ENCODE peak calls at places on chromosomes 3 and 15, in seven cellular contexts. One of them, this sample, is unnamed.

GRCh38 chr15:69523010-69524001 is 70.7 kb downstream of the RPLP1 start:
- DNase-seq in ovary: peak; percentile 72
- DNase-seq in MM.1S: peak; percentile 56
- DNase-seq in cardiac muscle cell: peak; percentile 84
- DNase-seq in psoas muscle: peak; percentile 72
- DNase-seq in lower lobe of right lung: peak; percentile 80
- DNase-seq in neural progenitor cell: peak; percentile 91
- DNase-seq in this sample: peak; percentile 55

GRCh38 chr3:44685128-44685800 is 27.2 kb upstream of the ZNF502 start:
- DNase-seq in ovary: peak; percentile 68
- DNase-seq in MM.1S: peak; percentile 92
- DNase-seq in cardiac muscle cell: peak; percentile 87
- DNase-seq in psoas muscle: peak; percentile 75
- DNase-seq in lower lobe of right lung: peak; percentile 86
- DNase-seq in neural progenitor cell: peak; percentile 75
- DNase-seq in this sample: peak; percentile 39

GRCh38 chr3:13069495-13069894 is 3.7 kb downstream of the IQSEC1 start:
- DNase-seq in ovary: no peak
- DNase-seq in MM.1S: peak; percentile 51
- DNase-seq in cardiac muscle cell: no peak
- DNase-seq in psoas muscle: no peak
- DNase-seq in lower lobe of right lung: no peak
- DNase-seq in neural progenitor cell: no peak
- DNase-seq in this sample: peak; percentile 53

GRCh38 chr3:134651347-134652041 is 672 bp upstream of the KY start:
- DNase-seq in ovary: peak; percentile 35
- DNase-seq in MM.1S: peak; percentile 57
- DNase-seq in cardiac muscle cell: peak; percentile 84
- DNase-seq in psoas muscle: peak; percentile 55
- DNase-seq in lower lobe of right lung: no peak
- DNase-seq in neural progenitor cell: peak; percentile 31
- DNase-seq in this sample: no peak

GRCh38 chr3:44238889-44239288 is 2.8 kb upstream of the TOPAZ1 start:
- DNase-seq in ovary: no peak
- DNase-seq in MM.1S: no peak
- DNase-seq in cardiac muscle cell: no peak
- DNase-seq in psoas muscle: no peak
- DNase-seq in lower lobe of right lung: no peak
- DNase-seq in neural progenitor cell: no peak
- DNase-seq in this sample: no peak

GRCh38 chr3:181805703-181806102 is 94.0 kb downstream of the SOX2 start:
- DNase-seq in ovary: no peak
- DNase-seq in MM.1S: no peak
- DNase-seq in cardiac muscle cell: no peak
- DNase-seq in psoas muscle: no peak
- DNase-seq in lower lobe of right lung: no peak
- DNase-seq in neural progenitor cell: no peak
- DNase-seq in this sample: no peak

GRCh38 chr15:95975212-95975611 is 355.3 kb upstream of the NR2F2 start:
- DNase-seq in ovary: no peak
- DNase-seq in MM.1S: peak; percentile 13
- DNase-seq in cardiac muscle cell: no peak
- DNase-seq in psoas muscle: no peak
- DNase-seq in lower lobe of right lung: no peak
- DNase-seq in neural progenitor cell: no peak
- DNase-seq in this sample: no peak

GRCh38 chr3:147120029-147120428 is 286.3 kb downstream of the ZIC4 start:
- DNase-seq in ovary: no peak
- DNase-seq in MM.1S: peak; percentile 33
- DNase-seq in cardiac muscle cell: peak; percentile 3
- DNase-seq in psoas muscle: no peak
- DNase-seq in lower lobe of right lung: no peak
- DNase-seq in neural progenitor cell: no peak
- DNase-seq in this sample: no peak

GRCh38 chr15:85557385-85557784 is 177.0 kb downstream of the AKAP13 start:
- DNase-seq in ovary: no peak
- DNase-seq in MM.1S: no peak
- DNase-seq in cardiac muscle cell: no peak
- DNase-seq in psoas muscle: no peak
- DNase-seq in lower lobe of right lung: no peak
- DNase-seq in neural progenitor cell: no peak
- DNase-seq in this sample: no peak

GRCh38 chr15:85551221-85551832 is 170.9 kb downstream of the AKAP13 start:
- DNase-seq in ovary: no peak
- DNase-seq in MM.1S: no peak
- DNase-seq in cardiac muscle cell: no peak
- DNase-seq in psoas muscle: no peak
- DNase-seq in lower lobe of right lung: no peak
- DNase-seq in neural progenitor cell: no peak
- DNase-seq in this sample: no peak

GRCh38 chr15:85556618-85556895 is 176.2 kb downstream of the AKAP13 start:
- DNase-seq in ovary: no peak
- DNase-seq in MM.1S: no peak
- DNase-seq in cardiac muscle cell: no peak
- DNase-seq in psoas muscle: no peak
- DNase-seq in lower lobe of right lung: peak; percentile 40
- DNase-seq in neural progenitor cell: no peak
- DNase-seq in this sample: no peak

GRCh38 chr15:85555875-85556617 is 175.6 kb downstream of the AKAP13 start:
- DNase-seq in ovary: no peak
- DNase-seq in MM.1S: peak; percentile 11
- DNase-seq in cardiac muscle cell: no peak
- DNase-seq in psoas muscle: no peak
- DNase-seq in lower lobe of right lung: no peak
- DNase-seq in neural progenitor cell: no peak
- DNase-seq in this sample: no peak

DNA sequence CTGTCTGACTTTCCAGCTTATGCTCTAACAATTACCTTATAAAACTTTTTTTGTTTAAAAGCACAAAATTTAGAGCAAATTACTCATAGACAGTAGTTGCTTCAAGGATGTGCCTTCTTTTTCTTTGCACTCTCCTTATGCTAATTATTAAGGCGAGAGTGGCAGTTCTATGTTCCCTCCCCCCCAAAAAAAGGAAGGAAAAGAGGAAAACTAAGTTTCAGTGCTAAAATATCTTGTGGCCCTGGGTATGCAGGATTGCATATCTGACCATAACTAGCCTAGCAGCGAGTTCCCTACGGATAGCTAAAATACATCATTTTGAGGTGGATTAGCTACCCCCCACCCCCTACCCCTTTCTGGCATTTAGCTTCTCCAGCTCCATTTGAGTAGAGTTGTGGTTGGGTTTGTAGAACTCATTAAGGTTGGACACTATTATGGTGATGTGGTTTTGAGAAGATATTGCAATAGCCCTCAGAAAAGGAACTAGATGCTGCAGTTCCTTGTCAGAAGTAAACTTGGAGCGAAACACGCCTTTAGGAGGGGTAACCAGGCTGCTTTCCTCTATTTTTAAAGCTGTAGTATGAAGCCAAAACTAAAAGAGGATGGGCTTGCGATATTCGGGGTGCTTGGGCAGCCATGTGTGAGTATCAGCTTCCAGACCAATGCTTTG is 174.6 kb downstream of the AKAP13 start:
- DNase-seq in ovary: no peak
- DNase-seq in MM.1S: no peak
- DNase-seq in cardiac muscle cell: no peak
- DNase-seq in psoas muscle: no peak
- DNase-seq in lower lobe of right lung: no peak
- DNase-seq in neural progenitor cell: no peak
- DNase-seq in this sample: no peak
- TF ChIP-seq CTCF in ovary: no peak
- TF ChIP-seq CTCF in MM.1S: no peak
- TF ChIP-seq CTCF in cardiac muscle cell: no peak
- TF ChIP-seq CTCF in psoas muscle: no peak
- TF ChIP-seq CTCF in lower lobe of right lung: no peak
- TF ChIP-seq CTCF in neural progenitor cell: no peak
- TF ChIP-seq CTCF in this sample: no peak

GRCh38 chr15:45163508-45163856 is 24.3 kb downstream of the SHF start:
- DNase-seq in ovary: no peak
- DNase-seq in MM.1S: no peak
- DNase-seq in cardiac muscle cell: no peak
- DNase-seq in psoas muscle: no peak
- DNase-seq in lower lobe of right lung: no peak
- DNase-seq in neural progenitor cell: no peak
- DNase-seq in this sample: no peak

GRCh38 chr15:45161666-45162065 is 26.1 kb downstream of the SHF start:
- DNase-seq in ovary: no peak
- DNase-seq in MM.1S: no peak
- DNase-seq in cardiac muscle cell: no peak
- DNase-seq in psoas muscle: no peak
- DNase-seq in lower lobe of right lung: no peak
- DNase-seq in neural progenitor cell: no peak
- DNase-seq in this sample: no peak

GRCh38 chr15:45164914-45165313 is 22.9 kb downstream of the SHF start:
- DNase-seq in ovary: no peak
- DNase-seq in MM.1S: no peak
- DNase-seq in cardiac muscle cell: no peak
- DNase-seq in psoas muscle: no peak
- DNase-seq in lower lobe of right lung: no peak
- DNase-seq in neural progenitor cell: no peak
- DNase-seq in this sample: no peak

GRCh38 chr15:45165536-45165935 is 22.2 kb downstream of the SHF start:
- DNase-seq in ovary: no peak
- DNase-seq in MM.1S: no peak
- DNase-seq in cardiac muscle cell: no peak
- DNase-seq in psoas muscle: no peak
- DNase-seq in lower lobe of right lung: no peak
- DNase-seq in neural progenitor cell: no peak
- DNase-seq in this sample: no peak

DNA sequence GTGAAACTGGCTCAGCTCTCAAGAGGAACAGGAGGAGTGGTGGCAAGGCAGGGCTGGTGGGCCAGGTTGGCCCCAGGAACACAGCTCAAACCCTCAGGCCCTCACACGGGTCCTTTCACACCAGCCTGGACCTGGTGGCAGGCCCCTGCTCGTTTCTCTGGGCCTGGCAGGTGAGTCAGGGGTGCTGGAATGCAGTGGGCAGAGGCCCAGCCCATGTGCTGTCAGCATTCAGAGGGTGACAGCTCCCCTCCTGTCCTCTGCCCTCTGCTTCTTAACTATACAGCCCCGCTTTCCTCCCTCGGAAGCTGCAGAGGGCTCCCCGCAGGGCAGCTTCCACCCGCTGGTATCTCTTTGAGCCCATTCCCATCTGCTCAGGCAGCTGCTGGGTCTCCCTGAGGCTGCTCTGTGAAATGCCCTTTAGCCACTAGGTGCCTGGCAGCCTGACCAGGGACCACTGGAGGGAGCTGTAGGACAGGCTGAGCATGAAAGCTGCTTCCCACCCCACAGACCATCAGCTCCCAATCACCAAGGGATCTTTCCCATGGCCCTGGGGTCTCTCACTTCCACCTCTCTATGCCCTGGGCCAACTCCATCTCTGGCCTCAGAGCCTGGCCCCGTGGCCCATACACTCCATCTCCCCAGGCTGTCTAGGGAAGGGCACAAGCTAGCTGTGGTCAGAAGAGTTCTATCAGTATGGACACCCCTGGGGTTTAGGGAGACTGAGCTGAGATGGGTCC is 24.8 kb downstream of the SHF start:
- DNase-seq in ovary: peak; percentile 71
- DNase-seq in MM.1S: peak; percentile 76
- DNase-seq in cardiac muscle cell: peak; percentile 85
- DNase-seq in psoas muscle: peak; percentile 76
- DNase-seq in lower lobe of right lung: peak; percentile 77
- DNase-seq in neural progenitor cell: peak; percentile 87
- DNase-seq in this sample: peak; percentile 39
- H3K27ac ChIP-seq in ovary: no peak overlapping the region
- H3K27ac ChIP-seq in MM.1S: no peak overlapping the region
- H3K27ac ChIP-seq in cardiac muscle cell: no peak overlapping the region
- H3K27ac ChIP-seq in psoas muscle: no peak overlapping the region
- H3K27ac ChIP-seq in lower lobe of right lung: peak overlapping the region; percentile 63
- H3K27ac ChIP-seq in neural progenitor cell: no peak overlapping the region
- H3K27ac ChIP-seq in this sample: no peak overlapping the region

GRCh38 chr15:58538901-58539300 is 107.1 kb downstream of the LIPC start:
- DNase-seq in ovary: no peak
- DNase-seq in MM.1S: no peak
- DNase-seq in cardiac muscle cell: no peak
- DNase-seq in psoas muscle: no peak
- DNase-seq in lower lobe of right lung: no peak
- DNase-seq in neural progenitor cell: no peak
- DNase-seq in this sample: no peak

GRCh38 chr15:58536414-58536813 is 104.6 kb downstream of the LIPC start:
- DNase-seq in ovary: no peak
- DNase-seq in MM.1S: no peak
- DNase-seq in cardiac muscle cell: no peak
- DNase-seq in psoas muscle: no peak
- DNase-seq in lower lobe of right lung: no peak
- DNase-seq in neural progenitor cell: no peak
- DNase-seq in this sample: no peak

GRCh38 chr15:58537033-58537432 is 105.2 kb downstream of the LIPC start:
- DNase-seq in ovary: no peak
- DNase-seq in MM.1S: no peak
- DNase-seq in cardiac muscle cell: no peak
- DNase-seq in psoas muscle: no peak
- DNase-seq in lower lobe of right lung: no peak
- DNase-seq in neural progenitor cell: no peak
- DNase-seq in this sample: no peak

GRCh38 chr15:58538225-58538731 is 106.5 kb downstream of the LIPC start:
- DNase-seq in ovary: no peak
- DNase-seq in MM.1S: no peak
- DNase-seq in cardiac muscle cell: no peak
- DNase-seq in psoas muscle: no peak
- DNase-seq in lower lobe of right lung: no peak
- DNase-seq in neural progenitor cell: no peak
- DNase-seq in this sample: no peak

GRCh38 chr15:58537480-58537879 is 105.7 kb downstream of the LIPC start:
- DNase-seq in ovary: no peak
- DNase-seq in MM.1S: no peak
- DNase-seq in cardiac muscle cell: no peak
- DNase-seq in psoas muscle: no peak
- DNase-seq in lower lobe of right lung: no peak
- DNase-seq in neural progenitor cell: no peak
- DNase-seq in this sample: no peak
- TF ChIP-seq CTCF in ovary: no peak
- TF ChIP-seq CTCF in MM.1S: no peak
- TF ChIP-seq CTCF in cardiac muscle cell: no peak
- TF ChIP-seq CTCF in psoas muscle: no peak
- TF ChIP-seq CTCF in lower lobe of right lung: no peak
- TF ChIP-seq CTCF in neural progenitor cell: no peak
- TF ChIP-seq CTCF in this sample: no peak

GRCh38 chr3:187848396-187848795 is 103.1 kb upstream of the BCL6 start:
- DNase-seq in ovary: no peak
- DNase-seq in MM.1S: no peak
- DNase-seq in cardiac muscle cell: no peak
- DNase-seq in psoas muscle: no peak
- DNase-seq in lower lobe of right lung: no peak
- DNase-seq in neural progenitor cell: no peak
- DNase-seq in this sample: no peak

GRCh38 chr3:187845826-187846225 is 100.6 kb upstream of the BCL6 start:
- DNase-seq in ovary: no peak
- DNase-seq in MM.1S: no peak
- DNase-seq in cardiac muscle cell: no peak
- DNase-seq in psoas muscle: no peak
- DNase-seq in lower lobe of right lung: no peak
- DNase-seq in neural progenitor cell: no peak
- DNase-seq in this sample: no peak

GRCh38 chr3:187852842-187853727 is 107.8 kb upstream of the BCL6 start:
- DNase-seq in ovary: no peak
- DNase-seq in MM.1S: no peak
- DNase-seq in cardiac muscle cell: no peak
- DNase-seq in psoas muscle: no peak
- DNase-seq in lower lobe of right lung: no peak
- DNase-seq in neural progenitor cell: no peak
- DNase-seq in this sample: no peak

GRCh38 chr3:187850256-187851010 is 105.2 kb upstream of the BCL6 start:
- DNase-seq in ovary: peak; percentile 73
- DNase-seq in MM.1S: no peak
- DNase-seq in cardiac muscle cell: no peak
- DNase-seq in psoas muscle: peak; percentile 50
- DNase-seq in lower lobe of right lung: peak; percentile 64
- DNase-seq in neural progenitor cell: no peak
- DNase-seq in this sample: no peak

GRCh38 chr3:187849255-187849654 is 104.0 kb upstream of the BCL6 start:
- DNase-seq in ovary: no peak
- DNase-seq in MM.1S: no peak
- DNase-seq in cardiac muscle cell: no peak
- DNase-seq in psoas muscle: no peak
- DNase-seq in lower lobe of right lung: no peak
- DNase-seq in neural progenitor cell: no peak
- DNase-seq in this sample: no peak
- H3K27ac ChIP-seq in ovary: no peak overlapping the region
- H3K27ac ChIP-seq in MM.1S: no peak overlapping the region
- H3K27ac ChIP-seq in cardiac muscle cell: no peak overlapping the region
- H3K27ac ChIP-seq in psoas muscle: no peak overlapping the region
- H3K27ac ChIP-seq in lower lobe of right lung: peak overlapping the region; percentile 39
- H3K27ac ChIP-seq in neural progenitor cell: no peak overlapping the region
- H3K27ac ChIP-seq in this sample: no peak overlapping the region